ENCODE peak calls at places on chromosomes 12 and 14, in eight cellular contexts. Y, F, C, O, Q, B, M and V are unnamed samples.

GRCh38 chr14:90275820-90276219 is 19.5 kb downstream of the PSMC1 start:
- DNase-seq in B (no peak), Y (no peak), M (peak), C (no peak), Q (no peak), O (peak), F (no peak), V (no peak)

GRCh38 chr12:68812553-68813241 is 4.7 kb downstream of the MDM2 start:
- DNase-seq in C (no peak), M (no peak), B (no peak), Y (no peak), Q (no peak), O (no peak), F (no peak), V (no peak)

GRCh38 chr12:29207120-29207519 is 58.0 kb downstream of the FAR2 start:
- DNase-seq in F (no peak), Q (no peak), M (peak), B (no peak), O (peak), Y (no peak), C (no peak), V (no peak)

GRCh38 chr12:104506691-104507401 is 50.1 kb downstream of the CHST11 start:
- DNase-seq in Q (peak), O (no peak), M (no peak), Y (peak), C (peak), F (no peak), B (no peak), V (no peak)

GRCh38 chr12:47940773-47941474 is 22.5 kb upstream of the TMEM106C start:
- DNase-seq in B (no peak), Y (no peak), M (no peak), C (no peak), Q (no peak), O (no peak), F (no peak), V (no peak)

GRCh38 chr14:64729386-64730060 is 25.3 kb downstream of the PLEKHG3 start:
- DNase-seq in M (no peak), Y (no peak), O (no peak), B (no peak), F (no peak), C (no peak), Q (peak), V (peak)

GRCh38 chr14:44204061-44204815 is 302.8 kb downstream of the FSCB start:
- DNase-seq in F (no peak), C (no peak), Q (no peak), Y (no peak), O (peak), B (no peak), M (peak), V (no peak)

GRCh38 chr14:34302654-34303053 is 159.4 kb downstream of the SPTSSA start:
- DNase-seq in Q (no peak), B (no peak), M (peak), O (peak), F (no peak), C (no peak), Y (peak), V (no peak)

GRCh38 chr14:32217301-32217700 is 14.2 kb upstream of the RNU6-8 start:
- DNase-seq in M (no peak), Q (no peak), Y (peak), C (no peak), O (no peak), B (no peak), F (no peak), V (no peak)

GRCh38 chr12:2301531-2302461 is 249.0 kb downstream of the CACNA1C start:
- DNase-seq in Q (peak), F (peak), C (no peak), M (no peak), Y (no peak), O (peak), B (no peak), V (peak)

GRCh38 chr14:60695327-60695726 is 28.8 kb downstream of the SIX4 start:
- DNase-seq in C (no peak), B (no peak), Y (no peak), O (no peak), Q (no peak), F (no peak), M (no peak), V (no peak)

GRCh38 chr14:101948666-101949205 is 15.6 kb upstream of the DYNC1H1 start:
- DNase-seq in B (no peak), F (no peak), O (no peak), Q (no peak), M (no peak), C (no peak), Y (no peak), V (no peak)

GRCh38 chr14:50061664-50062437 is 54.5 kb downstream of the VCPKMT start:
- DNase-seq in Q (no peak), O (peak), Y (no peak), F (no peak), M (peak), B (no peak), C (no peak), V (peak)

GRCh38 chr12:34397591-34398365 is 375.5 kb downstream of the ALG10 start:
- DNase-seq in F (peak), Y (no peak), Q (peak), C (no peak), O (no peak), B (peak), M (no peak), V (peak)

GRCh38 chr12:117098361-117099217 is 627 bp downstream of the TESC start:
- DNase-seq in B (no peak), Y (no peak), O (no peak), Q (no peak), C (peak), M (no peak), F (no peak), V (peak)

GRCh38 chr14:55221186-55221585 is 29.8 kb upstream of the DLGAP5 start:
- DNase-seq in M (peak), Y (no peak), O (peak), F (peak), Q (no peak), C (no peak), B (no peak), V (no peak)

GRCh38 chr14:22986508-22987054 is 4.2 kb upstream of the AJUBA start:
- DNase-seq in O (peak), C (peak), Q (peak), F (peak), Y (peak), B (peak), M (peak), V (peak)

GRCh38 chr12:41907036-41907435 is 237.6 kb downstream of the GXYLT1 start:
- DNase-seq in Q (no peak), C (peak), B (no peak), M (no peak), O (no peak), F (no peak), Y (no peak), V (no peak)

GRCh38 chr12:53077030-53077429 is 2.2 kb downstream of the SPRYD3 start:
- DNase-seq in F (no peak), C (no peak), O (no peak), M (no peak), Q (no peak), Y (no peak), B (no peak), V (peak)

GRCh38 chr14:99383457-99384428 is 96.9 kb downstream of the SETD3 start:
- DNase-seq in C (no peak), Q (no peak), F (no peak), Y (no peak), M (no peak), O (no peak), B (no peak), V (no peak)

GRCh38 chr12:79690606-79691298 is at the start of gene PAWR:
- DNase-seq in Q (peak), C (peak), M (peak), Y (peak), B (peak), O (peak), F (peak), V (peak)

GRCh38 chr14:73457935-73458218 is 469 bp downstream of the NUMB start:
- DNase-seq in F (peak), C (peak), Y (no peak), Q (peak), M (no peak), B (no peak), O (no peak), V (no peak)

GRCh38 chr12:111443586-111443985 is 37.9 kb downstream of the SH2B3 start:
- DNase-seq in M (no peak), B (no peak), O (no peak), Y (no peak), Q (no peak), F (peak), C (no peak), V (peak)

GRCh38 chr14:49852351-49853157 is at the start of gene NEMF:
- DNase-seq in O (peak), C (peak), Y (peak), Q (peak), F (peak), B (peak), M (peak), V (peak)

GRCh38 chr14:58830121-58830520 is 192.4 kb downstream of the DACT1 start:
- DNase-seq in Q (no peak), C (no peak), B (no peak), Y (no peak), M (no peak), F (no peak), O (no peak), V (no peak)

GRCh38 chr14:21308479-21309237 is 28.8 kb downstream of the RPGRIP1 start:
- DNase-seq in Q (peak), M (peak), B (peak), C (peak), F (no peak), Y (peak), O (peak), V (peak)

GRCh38 chr12:114903394-114903748 is 219.4 kb upstream of the TBX3 start:
- DNase-seq in F (peak), Y (no peak), M (peak), C (no peak), B (no peak), Q (no peak), O (no peak), V (peak)

GRCh38 chr14:61562321-61563161 is 132.8 kb upstream of the HIF1A start:
- DNase-seq in O (peak), M (peak), C (no peak), F (peak), B (no peak), Q (no peak), Y (no peak), V (peak)

GRCh38 chr12:77124767-77125166 is 59.4 kb upstream of the E2F7 start:
- DNase-seq in C (no peak), B (no peak), O (peak), Y (no peak), M (peak), Q (no peak), F (no peak), V (no peak)

GRCh38 chr14:87864356-87865230 is 128.4 kb downstream of the GALC start:
- DNase-seq in O (no peak), B (no peak), F (no peak), C (no peak), Y (no peak), Q (no peak), M (no peak), V (no peak)

GRCh38 chr12:79648872-79649271 is 41.9 kb downstream of the PAWR start:
- DNase-seq in Y (no peak), B (no peak), Q (no peak), F (peak), C (no peak), O (peak), M (no peak), V (no peak)

GRCh38 chr12:46811185-46811584 is 14.6 kb downstream of the SLC38A4 start:
- DNase-seq in Q (no peak), B (no peak), M (no peak), C (no peak), F (no peak), Y (no peak), O (no peak), V (no peak)

GRCh38 chr12:116431677-116432300 is 127.4 kb upstream of the MAP1LC3B2 start:
- DNase-seq in B (no peak), F (no peak), C (no peak), M (no peak), Y (no peak), Q (no peak), O (no peak), V (no peak)

GRCh38 chr12:87142346-87142745 is 886.2 kb upstream of the MGAT4C start:
- DNase-seq in B (no peak), O (peak), C (no peak), F (no peak), M (no peak), Y (no peak), Q (no peak), V (no peak)

GRCh38 chr12:24255920-24256635 is 306.6 kb upstream of the SOX5 start:
- DNase-seq in O (no peak), F (no peak), M (no peak), C (no peak), Y (no peak), Q (no peak), B (no peak), V (no peak)

GRCh38 chr12:130879212-130879686 is 7.4 kb downstream of the RAN start:
- DNase-seq in Q (no peak), O (no peak), M (no peak), F (no peak), Y (no peak), C (no peak), B (no peak), V (no peak)